ENCODE peak calls at places on chromosomes 6 and 20, in nine cellular contexts. B is GM23338, A is kidney, L is nephron progenitor cell, X is type B pancreatic cell, V is OCI-LY7, I is PC-3, N is fibroblast of the aortic adventitia, R is mammary epithelial cell. O is an unnamed sample.

GRCh38 chr6:146790561-146791091 is 191.9 kb downstream of the ADGB start:
- DNase-seq in L (no peak), I (peak; percentile 38), N (no peak), V (no peak), R (peak; percentile 62), B (no peak), A (no peak), X (no peak), O (no peak)

GRCh38 chr6:83867527-83868161 is 8.2 kb downstream of the CYB5R4 start:
- DNase-seq in B (peak; percentile 70), R (peak; percentile 95), A (no peak), I (peak; percentile 89), X (no peak), L (peak; percentile 12), N (peak; percentile 94), V (peak; percentile 91), O (peak; percentile 96)

GRCh38 chr20:23435675-23436539 is 3.6 kb upstream of the CSTL1 start:
- DNase-seq in R (no peak), N (no peak), A (no peak), I (no peak), X (no peak), B (no peak), V (no peak), L (no peak), O (no peak)

GRCh38 chr20:24969203-24970029 is 20.3 kb downstream of the CST7 start:
- DNase-seq in B (no peak), A (no peak), V (no peak), R (no peak), I (no peak), X (no peak), N (no peak), L (no peak), O (no peak)

GRCh38 chr6:19035454-19035853 is 648.3 kb downstream of the RNF144B start:
- DNase-seq in L (no peak), R (no peak), A (no peak), N (no peak), X (no peak), B (no peak), I (no peak), V (no peak), O (no peak)

GRCh38 chr6:89828988-89829590 is 591 bp upstream of the CASP8AP2 start:
- DNase-seq in N (no peak), I (no peak), A (no peak), X (no peak), B (peak; percentile 49), V (peak; percentile 45), L (no peak), R (no peak), O (no peak)

GRCh38 chr6:118197539-118197938 is 290.5 kb downstream of the SLC35F1 start:
- DNase-seq in X (no peak), R (no peak), N (no peak), B (peak; percentile 54), I (no peak), A (no peak), L (no peak), V (no peak), O (no peak)

GRCh38 chr20:330233-331149 is 5.1 kb downstream of the SOX12 start:
- DNase-seq in R (peak; percentile 50), X (no peak), A (no peak), L (peak; percentile 58), V (peak; percentile 86), B (peak; percentile 91), N (peak; percentile 76), I (peak; percentile 83), O (peak; percentile 73)

DNA sequence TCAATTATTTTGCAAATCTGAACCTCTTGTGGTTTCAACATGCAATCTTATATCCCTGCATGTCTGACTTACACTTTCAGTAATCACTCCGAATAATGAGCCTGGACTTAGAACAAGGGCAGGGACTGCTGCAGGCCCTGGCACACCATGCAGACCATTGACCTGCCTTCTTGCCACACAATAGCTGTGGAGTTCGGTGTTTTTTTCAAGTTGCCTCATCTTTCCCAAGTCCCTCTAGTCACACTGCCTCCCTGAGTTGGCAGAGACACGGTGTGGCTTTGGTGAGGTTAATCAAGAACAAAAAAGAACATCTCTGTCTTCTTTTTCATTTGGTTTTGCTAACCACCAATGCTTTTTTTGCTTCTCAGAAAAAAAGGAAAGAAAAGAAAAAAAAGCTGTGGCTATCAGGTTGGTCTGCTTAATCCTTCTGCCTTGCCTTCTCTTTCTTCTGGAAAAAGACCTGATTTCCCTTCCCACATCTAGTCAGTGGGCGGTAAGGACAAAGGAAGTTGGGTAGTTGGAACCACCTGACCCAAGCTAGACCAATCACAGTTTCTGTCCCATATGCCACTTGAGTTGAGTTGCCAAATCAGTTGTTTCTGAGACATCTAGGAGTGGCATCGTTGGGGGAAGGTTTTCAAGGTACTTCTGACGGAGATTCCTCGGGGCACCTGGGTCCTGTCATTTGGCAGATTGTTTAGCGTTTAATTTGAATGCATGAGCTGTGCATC is 55.9 kb upstream of the TASP1 start:
- DNase-seq in A (no peak), R (no peak), N (peak; percentile 3), X (no peak), L (no peak), V (no peak), B (no peak), I (no peak), O (no peak)
- TF ChIP-seq CTCF in A (no peak), R (no peak), N (no peak), X (no peak), L (no peak), V (no peak), B (no peak), I (no peak), O (no peak)

GRCh38 chr20:38538789-38539188 is 42.2 kb upstream of the ADIG start:
- DNase-seq in V (no peak), I (no peak), A (no peak), B (no peak), L (no peak), N (no peak), X (no peak), R (no peak), O (no peak)

GRCh38 chr20:38534756-38535155 is 46.2 kb upstream of the ADIG start:
- DNase-seq in N (no peak), B (no peak), I (no peak), R (no peak), V (no peak), A (no peak), L (no peak), X (no peak), O (no peak)

GRCh38 chr20:38537176-38537575 is 43.8 kb upstream of the ADIG start:
- DNase-seq in R (peak; percentile 27), A (no peak), X (no peak), I (no peak), B (no peak), L (no peak), V (no peak), N (no peak), O (no peak)

DNA sequence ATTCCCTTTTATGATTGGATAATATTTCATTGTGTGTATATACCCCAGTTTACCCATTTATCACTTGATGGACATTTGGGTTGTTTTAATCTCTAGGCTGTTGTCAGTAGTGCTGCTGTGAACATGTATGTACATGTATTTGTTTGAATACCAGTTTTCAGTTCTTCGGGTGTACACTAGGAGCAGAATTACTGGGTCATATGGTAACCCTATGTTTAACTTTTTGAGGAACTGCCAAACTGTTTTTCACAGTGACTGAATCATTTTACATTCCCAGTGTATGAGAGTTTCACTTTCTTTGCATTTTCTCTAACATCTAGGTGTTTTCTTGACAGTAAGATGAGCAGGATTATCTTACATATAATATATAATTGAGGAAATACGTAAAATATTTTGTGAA is 44.7 kb upstream of the ADIG start:
- DNase-seq in R (peak; percentile 73), N (peak; percentile 15), V (no peak), L (no peak), X (no peak), B (no peak), A (no peak), I (peak; percentile 13), O (peak; percentile 9)
- TF ChIP-seq CTCF in R (peak; percentile 36), N (no peak), V (no peak), L (no peak), X (no peak), B (no peak), A (no peak), I (no peak), O (no peak)

GRCh38 chr6:23183846-23184245 is 614.5 kb downstream of the HDGFL1 start:
- DNase-seq in N (no peak), X (no peak), V (no peak), I (no peak), A (no peak), R (no peak), L (no peak), B (no peak), O (no peak)

GRCh38 chr6:23176883-23177282 is 607.5 kb downstream of the HDGFL1 start:
- DNase-seq in B (peak; percentile 16), R (no peak), L (no peak), A (no peak), N (no peak), X (no peak), V (no peak), I (no peak), O (no peak)

GRCh38 chr6:23179994-23180393 is 610.6 kb downstream of the HDGFL1 start:
- DNase-seq in I (no peak), R (no peak), B (no peak), X (no peak), L (no peak), V (no peak), N (no peak), A (no peak), O (no peak)

GRCh38 chr6:23181301-23182110 is 612.1 kb downstream of the HDGFL1 start:
- DNase-seq in L (no peak), B (no peak), I (no peak), A (no peak), N (no peak), X (no peak), V (no peak), R (no peak), O (no peak)

DNA sequence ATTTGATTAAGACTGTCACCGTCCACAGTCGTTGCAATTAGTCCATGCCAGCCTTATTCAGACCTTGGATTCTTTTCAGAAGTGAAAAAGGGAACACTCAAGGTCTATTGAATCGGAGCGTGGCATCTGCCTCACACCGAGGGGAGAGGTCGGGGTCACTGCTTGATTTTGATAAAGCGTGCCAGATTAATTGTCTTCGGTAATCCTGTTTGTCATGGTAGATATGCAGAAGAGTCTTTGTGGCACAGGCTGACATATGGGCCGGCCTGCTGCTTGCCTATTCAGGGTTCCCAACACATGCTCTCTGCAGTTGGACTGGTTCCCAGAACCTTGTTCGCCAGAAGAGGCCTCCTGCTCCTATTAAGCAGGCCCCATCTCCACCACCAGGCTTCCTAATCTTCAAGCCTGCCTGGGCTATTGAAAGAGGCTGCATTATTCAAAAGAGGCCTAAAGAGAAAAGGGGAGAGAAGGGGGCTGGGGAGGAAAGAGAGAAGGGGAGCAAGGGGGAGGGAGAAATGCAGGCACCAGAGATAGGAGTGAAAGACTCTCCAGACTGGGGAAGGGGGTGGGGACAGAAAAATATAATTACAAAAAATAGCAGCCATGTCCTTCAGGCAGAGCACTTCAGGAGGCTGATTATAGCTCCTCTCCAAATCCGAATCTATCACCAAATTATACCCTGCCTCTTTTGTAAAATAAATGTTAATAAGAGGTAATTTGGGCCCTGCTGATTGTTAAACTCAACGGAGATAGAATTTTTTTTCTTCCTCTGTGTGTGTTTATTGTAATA is 611.3 kb downstream of the HDGFL1 start:
- DNase-seq in A (no peak), N (peak; percentile 79), X (no peak), B (peak; percentile 6), L (no peak), V (no peak), I (no peak), R (no peak), O (peak; percentile 15)
- TF ChIP-seq CTCF in A (no peak), N (peak; percentile 49), X (peak; percentile 38), B (no peak), L (no peak), V (no peak), I (no peak), R (no peak), O (no peak)

DNA sequence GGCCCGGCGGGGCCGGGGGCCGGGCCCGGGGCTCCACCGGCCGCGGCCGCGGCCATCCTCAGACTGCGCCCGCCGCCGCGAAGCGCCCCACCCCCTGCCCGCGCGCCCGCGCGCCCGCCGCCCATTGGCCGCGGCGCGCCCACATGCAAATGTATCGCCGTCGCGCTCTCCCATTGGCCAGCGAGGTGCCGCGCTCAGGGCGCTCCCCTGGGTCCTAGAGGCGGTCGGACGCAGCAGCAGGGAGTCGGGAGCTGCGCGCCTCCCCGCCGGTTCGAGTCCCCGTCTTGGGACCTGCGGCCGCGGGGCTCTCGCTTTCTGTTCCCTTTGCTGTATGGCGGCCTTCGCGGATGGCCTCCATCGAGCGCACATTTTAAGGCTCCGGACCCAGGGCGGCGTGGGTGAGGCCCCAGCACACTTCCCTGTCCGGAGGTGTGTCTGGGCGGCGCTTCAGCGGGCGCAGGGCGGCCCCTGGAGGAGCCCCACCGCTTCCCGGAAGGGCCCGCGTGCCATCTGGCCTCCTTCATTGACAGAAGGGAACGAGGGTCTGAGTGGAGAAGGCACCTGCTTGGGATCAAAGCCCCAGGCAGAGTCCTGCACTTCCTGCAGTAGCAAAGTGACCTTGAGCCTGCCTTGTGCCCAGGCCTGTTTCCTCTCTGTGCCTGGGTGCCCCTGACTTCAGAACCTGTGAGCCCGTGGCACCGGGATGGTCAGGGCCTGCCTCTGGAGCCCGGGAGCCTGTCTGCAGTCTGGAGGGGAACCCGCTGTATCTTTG is at the start of gene CABLES2:
- DNase-seq in A (peak; percentile 97), V (peak; percentile 96), L (peak; percentile 93), R (peak; percentile 91), I (peak; percentile 94), B (peak; percentile 97), X (peak; percentile 91), N (peak; percentile 90), O (peak; percentile 94)
- TF ChIP-seq CTCF in A (no peak), V (peak; percentile 28), L (no peak), R (no peak), I (no peak), B (no peak), X (no peak), N (no peak), O (peak; percentile 6)